ENCODE peak calls at places on chromosomes 5 and 9, in four cellular contexts. One of them, this sample, is unnamed.

GRCh38 chr5:148179234-148179824 is 11.0 kb downstream of the SPINK14 start:
- DNase-seq in GM19239: no peak
- DNase-seq in epithelial cell of esophagus: peak
- DNase-seq in endothelial cell of umbilical vein: peak
- DNase-seq in this sample: no peak

GRCh38 chr9:114525505-114525904 is 20.2 kb upstream of the WHRN start:
- DNase-seq in GM19239: no peak
- DNase-seq in epithelial cell of esophagus: peak
- DNase-seq in endothelial cell of umbilical vein: no peak
- DNase-seq in this sample: no peak

GRCh38 chr5:160230686-160231527 is 1.6 kb downstream of the FABP6 start:
- DNase-seq in epithelial cell of esophagus: peak
- DNase-seq in GM19239: no peak
- DNase-seq in endothelial cell of umbilical vein: no peak
- DNase-seq in this sample: no peak

GRCh38 chr5:171531638-171532037 is 112.2 kb downstream of the FGF18 start:
- DNase-seq in endothelial cell of umbilical vein: no peak
- DNase-seq in epithelial cell of esophagus: peak
- DNase-seq in GM19239: no peak
- DNase-seq in this sample: no peak

GRCh38 chr5:133406632-133407276 is 205.6 kb downstream of the FSTL4 start:
- DNase-seq in epithelial cell of esophagus: no peak
- DNase-seq in endothelial cell of umbilical vein: no peak
- DNase-seq in GM19239: no peak
- DNase-seq in this sample: no peak

GRCh38 chr9:92770005-92770995 is 5.7 kb upstream of the BICD2 start:
- DNase-seq in GM19239: no peak
- DNase-seq in endothelial cell of umbilical vein: peak
- DNase-seq in epithelial cell of esophagus: peak
- DNase-seq in this sample: peak

GRCh38 chr5:127088226-127088625 is 14.9 kb upstream of the C5orf63 start:
- DNase-seq in epithelial cell of esophagus: peak
- DNase-seq in endothelial cell of umbilical vein: no peak
- DNase-seq in GM19239: no peak
- DNase-seq in this sample: no peak

GRCh38 chr5:34616665-34617064 is 39.5 kb upstream of the RAI14 start:
- DNase-seq in epithelial cell of esophagus: no peak
- DNase-seq in endothelial cell of umbilical vein: no peak
- DNase-seq in GM19239: no peak
- DNase-seq in this sample: no peak

GRCh38 chr5:43063731-43064171 is 23.6 kb upstream of the ANXA2R start:
- DNase-seq in GM19239: no peak
- DNase-seq in epithelial cell of esophagus: peak
- DNase-seq in endothelial cell of umbilical vein: peak
- DNase-seq in this sample: no peak

GRCh38 chr5:128284236-128284635 is 200.7 kb downstream of the SLC12A2 start:
- DNase-seq in endothelial cell of umbilical vein: no peak
- DNase-seq in epithelial cell of esophagus: peak
- DNase-seq in GM19239: no peak
- DNase-seq in this sample: no peak

GRCh38 chr9:117430813-117431212 is 16.0 kb upstream of the ASTN2 start:
- DNase-seq in GM19239: no peak
- DNase-seq in endothelial cell of umbilical vein: no peak
- DNase-seq in epithelial cell of esophagus: no peak
- DNase-seq in this sample: no peak

GRCh38 chr5:57324159-57324558 is 150.3 kb downstream of the GPBP1 start:
- DNase-seq in epithelial cell of esophagus: no peak
- DNase-seq in GM19239: no peak
- DNase-seq in endothelial cell of umbilical vein: no peak
- DNase-seq in this sample: no peak

GRCh38 chr5:135826221-135826525 is 8.3 kb upstream of the SLC25A48 start:
- DNase-seq in epithelial cell of esophagus: no peak
- DNase-seq in endothelial cell of umbilical vein: no peak
- DNase-seq in GM19239: no peak
- DNase-seq in this sample: no peak

GRCh38 chr5:154778534-154778933 is 23.4 kb downstream of the LARP1 start:
- DNase-seq in endothelial cell of umbilical vein: no peak
- DNase-seq in epithelial cell of esophagus: no peak
- DNase-seq in GM19239: no peak
- DNase-seq in this sample: no peak

GRCh38 chr5:98468188-98468869 is 305.1 kb upstream of the RGMB start:
- DNase-seq in GM19239: no peak
- DNase-seq in endothelial cell of umbilical vein: peak
- DNase-seq in epithelial cell of esophagus: peak
- DNase-seq in this sample: no peak

GRCh38 chr9:88890546-88890945 is 100.7 kb upstream of the S1PR3 start:
- DNase-seq in endothelial cell of umbilical vein: no peak
- DNase-seq in GM19239: no peak
- DNase-seq in epithelial cell of esophagus: no peak
- DNase-seq in this sample: no peak

GRCh38 chr9:106077731-106078130 is 383.4 kb downstream of the TMEM38B start:
- DNase-seq in epithelial cell of esophagus: no peak
- DNase-seq in endothelial cell of umbilical vein: no peak
- DNase-seq in GM19239: no peak
- DNase-seq in this sample: no peak

GRCh38 chr5:149849280-149849985 is 95.2 kb downstream of the PDE6A start:
- DNase-seq in epithelial cell of esophagus: no peak
- DNase-seq in endothelial cell of umbilical vein: no peak
- DNase-seq in GM19239: no peak
- DNase-seq in this sample: no peak

GRCh38 chr9:128419061-128419925 is 1.4 kb upstream of the CERCAM start:
- DNase-seq in GM19239: no peak
- DNase-seq in epithelial cell of esophagus: no peak
- DNase-seq in endothelial cell of umbilical vein: no peak
- DNase-seq in this sample: no peak

GRCh38 chr5:2901096-2901495 is 149.6 kb upstream of the IRX2 start:
- DNase-seq in endothelial cell of umbilical vein: no peak
- DNase-seq in epithelial cell of esophagus: no peak
- DNase-seq in GM19239: no peak
- DNase-seq in this sample: no peak

GRCh38 chr5:139655727-139656271 is 7.7 kb downstream of the CXXC5 start:
- DNase-seq in GM19239: no peak
- DNase-seq in epithelial cell of esophagus: no peak
- DNase-seq in endothelial cell of umbilical vein: no peak
- DNase-seq in this sample: no peak

GRCh38 chr9:83182071-83182470 is 119.1 kb upstream of the RASEF start:
- DNase-seq in epithelial cell of esophagus: no peak
- DNase-seq in GM19239: no peak
- DNase-seq in endothelial cell of umbilical vein: no peak
- DNase-seq in this sample: no peak

GRCh38 chr5:6832994-6833393 is 119.8 kb downstream of the TENT4A start:
- DNase-seq in endothelial cell of umbilical vein: peak
- DNase-seq in epithelial cell of esophagus: no peak
- DNase-seq in GM19239: no peak
- DNase-seq in this sample: no peak

GRCh38 chr9:92647671-92648446 is 22.1 kb downstream of the IPPK start:
- DNase-seq in epithelial cell of esophagus: no peak
- DNase-seq in GM19239: no peak
- DNase-seq in endothelial cell of umbilical vein: no peak
- DNase-seq in this sample: no peak

GRCh38 chr5:8843766-8844165 is 702.1 kb downstream of the SEMA5A start:
- DNase-seq in endothelial cell of umbilical vein: no peak
- DNase-seq in epithelial cell of esophagus: peak
- DNase-seq in GM19239: no peak
- DNase-seq in this sample: no peak

GRCh38 chr9:14633148-14633547 is 60.1 kb downstream of the ZDHHC21 start:
- DNase-seq in GM19239: no peak
- DNase-seq in epithelial cell of esophagus: no peak
- DNase-seq in endothelial cell of umbilical vein: no peak
- DNase-seq in this sample: no peak

GRCh38 chr5:178288373-178289368 is 56.1 kb upstream of the PHYKPL start:
- DNase-seq in endothelial cell of umbilical vein: no peak
- DNase-seq in epithelial cell of esophagus: peak
- DNase-seq in GM19239: no peak
- DNase-seq in this sample: no peak

GRCh38 chr9:79609468-79610018 is 37.8 kb downstream of the TLE4 start:
- DNase-seq in GM19239: no peak
- DNase-seq in endothelial cell of umbilical vein: no peak
- DNase-seq in epithelial cell of esophagus: no peak
- DNase-seq in this sample: no peak

GRCh38 chr5:99099691-99100090 is 170.9 kb upstream of the CHD1 start:
- DNase-seq in epithelial cell of esophagus: no peak
- DNase-seq in GM19239: no peak
- DNase-seq in endothelial cell of umbilical vein: no peak
- DNase-seq in this sample: no peak

GRCh38 chr9:83508072-83508471 is 30.1 kb downstream of the FRMD3 start:
- DNase-seq in epithelial cell of esophagus: no peak
- DNase-seq in GM19239: no peak
- DNase-seq in endothelial cell of umbilical vein: peak
- DNase-seq in this sample: no peak

GRCh38 chr5:50738864-50739263 is 72.4 kb downstream of the PARP8 start:
- DNase-seq in endothelial cell of umbilical vein: no peak
- DNase-seq in epithelial cell of esophagus: no peak
- DNase-seq in GM19239: no peak
- DNase-seq in this sample: no peak

GRCh38 chr9:20640331-20641187 is 18.3 kb upstream of the MLLT3 start:
- DNase-seq in endothelial cell of umbilical vein: peak
- DNase-seq in GM19239: no peak
- DNase-seq in epithelial cell of esophagus: peak
- DNase-seq in this sample: peak

This sample was measured in germinal center.